ENCODE peak calls at places on chromosome 2, in ten cellular contexts. M is epithelial cell of esophagus; K is NT2/D1; I is CD8-positive, alpha-beta T cell; U is activated effector memory CD4-positive, alpha-beta T cell treated with anti-CD3 and anti-CD28 coated beads, Interleukin-2, amount 50 U/mL, for 16 hours; T is cardiac fibroblast; F is stimulated activated CD4-positive, alpha-beta T cell treated with anti-CD3 and anti-CD28 coated beads, Interleukin-4, amount 100 ng/mL, for 24 hours; N is breast epithelium; Z is NCI-H2081; Y is NB4. B is an unnamed sample.

GRCh38 chr2:206158563-206159345 is 490 bp downstream of the NDUFS1 start:
- DNase-seq in M (peak), K (no peak), I (no peak), U (no peak), T (peak), F (no peak), N (no peak), Z (peak), Y (peak), B (no peak)

GRCh38 chr2:44510246-44510645 is 148.5 kb downstream of the CAMKMT start:
- DNase-seq in M (peak), K (no peak), I (no peak), U (no peak), T (no peak), F (no peak), N (no peak), Z (no peak), Y (no peak), B (no peak)

GRCh38 chr2:157443795-157444642 is at the start of gene CYTIP:
- DNase-seq in M (no peak), K (no peak), I (peak), U (peak), T (no peak), F (peak), N (peak), Z (no peak), Y (peak), B (no peak)

GRCh38 chr2:239366740-239367139 is 34.1 kb downstream of the HDAC4 start:
- DNase-seq in M (no peak), K (no peak), I (no peak), U (no peak), T (no peak), F (no peak), N (no peak), Z (no peak), Y (no peak), B (no peak)

GRCh38 chr2:177717831-177718618 is 325.5 kb downstream of the AGPS start:
- DNase-seq in M (no peak), K (no peak), I (no peak), U (no peak), T (no peak), F (no peak), N (no peak), Z (no peak), Y (peak), B (no peak)

GRCh38 chr2:168120730-168121129 is 126.7 kb downstream of the STK39 start:
- DNase-seq in M (no peak), K (no peak), I (no peak), U (no peak), T (no peak), F (no peak), N (no peak), Z (no peak), Y (no peak), B (no peak)

GRCh38 chr2:138036522-138036921 is 72.2 kb downstream of the HNMT start:
- DNase-seq in M (no peak), K (no peak), I (no peak), U (no peak), T (no peak), F (no peak), N (no peak), Z (no peak), Y (no peak), B (no peak)

GRCh38 chr2:27537287-27537686 is 40.6 kb downstream of the GCKR start:
- DNase-seq in M (no peak), K (no peak), I (no peak), U (no peak), T (no peak), F (no peak), N (no peak), Z (no peak), Y (no peak), B (no peak)

GRCh38 chr2:71672640-71673401 is 219.5 kb downstream of the DYSF start:
- DNase-seq in M (no peak), K (no peak), I (no peak), U (peak), T (no peak), F (no peak), N (no peak), Z (no peak), Y (no peak), B (no peak)

GRCh38 chr2:39625927-39626270 is 39.8 kb upstream of the TMEM178A start:
- DNase-seq in M (peak), K (no peak), I (no peak), U (no peak), T (no peak), F (no peak), N (no peak), Z (no peak), Y (no peak), B (no peak)

GRCh38 chr2:229445013-229445412 is 173.9 kb upstream of the PID1 start:
- DNase-seq in M (peak), K (no peak), I (no peak), U (no peak), T (peak), F (no peak), N (peak), Z (no peak), Y (peak), B (no peak)

GRCh38 chr2:226031078-226031937 is 631.8 kb downstream of the NYAP2 start:
- DNase-seq in M (peak), K (peak), I (no peak), U (no peak), T (peak), F (peak), N (peak), Z (peak), Y (peak), B (peak)

GRCh38 chr2:5121677-5122076 is 570.5 kb upstream of the SOX11 start:
- DNase-seq in M (peak), K (no peak), I (no peak), U (no peak), T (no peak), F (no peak), N (no peak), Z (no peak), Y (peak), B (no peak)

GRCh38 chr2:28691774-28692281 is 59.8 kb upstream of the PPP1CB start:
- DNase-seq in M (no peak), K (no peak), I (no peak), U (no peak), T (peak), F (no peak), N (no peak), Z (no peak), Y (no peak), B (no peak)

GRCh38 chr2:102771114-102771513 is 9.3 kb downstream of the TMEM182 start:
- DNase-seq in M (no peak), K (no peak), I (no peak), U (no peak), T (no peak), F (no peak), N (no peak), Z (no peak), Y (no peak), B (no peak)

GRCh38 chr2:173355132-173355865 is 627 bp downstream of the CDCA7 start:
- DNase-seq in M (peak), K (peak), I (no peak), U (peak), T (peak), F (peak), N (peak), Z (peak), Y (peak), B (peak)

GRCh38 chr2:235639387-235639786 is 145.5 kb downstream of the AGAP1 start:
- DNase-seq in M (peak), K (no peak), I (no peak), U (no peak), T (peak), F (no peak), N (peak), Z (no peak), Y (peak), B (peak)

GRCh38 chr2:232117413-232117812 is 155.9 kb downstream of the DIS3L2 start:
- DNase-seq in M (no peak), K (peak), I (no peak), U (no peak), T (no peak), F (no peak), N (no peak), Z (no peak), Y (peak), B (no peak)

GRCh38 chr2:54936766-54937165 is 113.5 kb downstream of the RTN4 start:
- DNase-seq in M (no peak), K (no peak), I (no peak), U (no peak), T (no peak), F (no peak), N (no peak), Z (no peak), Y (no peak), B (no peak)

GRCh38 chr2:196849895-196850294 is 40.7 kb upstream of the C2orf66 start:
- DNase-seq in M (peak), K (no peak), I (no peak), U (no peak), T (peak), F (no peak), N (no peak), Z (no peak), Y (peak), B (no peak)

GRCh38 chr2:239499989-239500914 is 99.4 kb upstream of the HDAC4 start:
- DNase-seq in M (no peak), K (no peak), I (no peak), U (no peak), T (no peak), F (no peak), N (no peak), Z (no peak), Y (peak), B (no peak)

GRCh38 chr2:40329739-40330047 is 122.2 kb downstream of the SLC8A1 start:
- DNase-seq in M (no peak), K (no peak), I (no peak), U (no peak), T (no peak), F (no peak), N (no peak), Z (no peak), Y (no peak), B (no peak)

GRCh38 chr2:59398081-59398480 is 1155.4 kb downstream of the BCL11A start:
- DNase-seq in M (no peak), K (no peak), I (no peak), U (no peak), T (no peak), F (no peak), N (no peak), Z (no peak), Y (peak), B (no peak)

GRCh38 chr2:184835081-184835728 is 236.9 kb downstream of the ZNF804A start:
- DNase-seq in M (peak), K (no peak), I (no peak), U (no peak), T (peak), F (no peak), N (no peak), Z (peak), Y (no peak), B (no peak)

GRCh38 chr2:109201465-109202420 is 72.7 kb downstream of the SH3RF3 start:
- DNase-seq in M (no peak), K (no peak), I (no peak), U (no peak), T (no peak), F (no peak), N (no peak), Z (no peak), Y (no peak), B (no peak)

B was measured in DMS 273 treated with DMSO at 0.1 percent for 48 hours.